ENCODE peak calls at places on chromosomes 13 and 19, in six cellular contexts. X is neuronal stem cell; Y is stimulated activated CD4-positive, alpha-beta T cell treated with anti-CD3 and anti-CD28 coated beads, Interleukin-2, amount 100 ng/mL, for 48 hours; K is left lung; I is T-helper 9 cell; Q is PC-3. J is an unnamed sample.

GRCh38 chr19:35671818-35672217 is 5.5 kb downstream of the UPK1A start:
- DNase-seq in K (no peak), Y (no peak), Q (no peak), X (no peak), I (no peak), J (no peak)

GRCh38 chr19:19488041-19488874 is 27.1 kb downstream of the TSSK6 start:
- DNase-seq in K (no peak), I (no peak), Y (no peak), Q (no peak), X (no peak), J (no peak)

GRCh38 chr19:56097306-56097705 is 23.8 kb downstream of the ZNF787 start:
- DNase-seq in Y (no peak), K (no peak), I (no peak), X (no peak), Q (no peak), J (no peak)

GRCh38 chr13:113902956-113903355 is 39.1 kb upstream of the GAS6 start:
- DNase-seq in I (no peak), K (no peak), Q (no peak), X (no peak), Y (no peak), J (no peak)

GRCh38 chr19:57302020-57302465 is 18.2 kb upstream of the ZNF543 start:
- DNase-seq in Q (peak), I (no peak), Y (no peak), K (no peak), X (no peak), J (no peak)

GRCh38 chr19:55526216-55527196 is 10.4 kb downstream of the SBK2 start:
- DNase-seq in Y (no peak), Q (peak), K (peak), X (no peak), I (no peak), J (peak)

GRCh38 chr13:75486146-75486545 is 4.2 kb upstream of the TBC1D4 start:
- DNase-seq in X (no peak), Y (no peak), I (no peak), K (no peak), Q (no peak), J (no peak)

GRCh38 chr19:16825312-16826168 is 3.7 kb upstream of the SIN3B start:
- DNase-seq in X (no peak), Y (no peak), I (no peak), Q (no peak), K (peak), J (peak)

GRCh38 chr19:10981496-10981895 is 20.7 kb downstream of the SMARCA4 start:
- DNase-seq in Y (no peak), Q (no peak), K (no peak), X (no peak), I (no peak), J (no peak)

GRCh38 chr13:87872813-87873212 is 201.6 kb downstream of the SLITRK5 start:
- DNase-seq in I (no peak), Q (peak), X (no peak), K (no peak), Y (no peak), J (no peak)

GRCh38 chr19:19742773-19743172 is 9.9 kb upstream of the ZNF14 start:
- DNase-seq in K (no peak), I (no peak), Q (no peak), Y (no peak), X (no peak), J (no peak)

GRCh38 chr13:110913322-110913721 is 1.5 kb downstream of the ANKRD10 start:
- DNase-seq in X (no peak), K (no peak), Y (no peak), I (no peak), Q (peak), J (no peak)

GRCh38 chr13:100559886-100560285 is 28.7 kb downstream of the GGACT start:
- DNase-seq in K (no peak), I (no peak), X (no peak), Q (no peak), Y (no peak), J (no peak)

GRCh38 chr19:40457953-40458596 is 7.5 kb downstream of the BLVRB start:
- DNase-seq in X (no peak), Y (no peak), I (no peak), Q (no peak), K (no peak), J (no peak)

GRCh38 chr13:24860775-24861174 is 96.8 kb downstream of the RNF17 start:
- DNase-seq in I (no peak), Q (no peak), Y (no peak), K (no peak), X (no peak), J (no peak)

GRCh38 chr19:8446055-8446709 is 1.4 kb downstream of the HNRNPM start:
- DNase-seq in Q (no peak), K (no peak), X (no peak), I (no peak), Y (no peak), J (no peak)

GRCh38 chr13:23856008-23856750 is 33.0 kb downstream of the MIPEP start:
- DNase-seq in X (no peak), Y (no peak), K (no peak), I (no peak), Q (no peak), J (no peak)

GRCh38 chr13:110912651-110913051 is 2.2 kb downstream of the ANKRD10 start:
- DNase-seq in Q (peak), X (no peak), I (no peak), Y (no peak), K (no peak), J (no peak)

GRCh38 chr19:51047031-51047335 is 12.2 kb upstream of the KLK12 start:
- DNase-seq in X (no peak), Y (no peak), K (no peak), I (no peak), Q (no peak), J (no peak)

GRCh38 chr19:6773323-6773931 is 919 bp downstream of the VAV1 start:
- DNase-seq in Y (peak), Q (no peak), I (peak), X (no peak), K (peak), J (no peak)

GRCh38 chr13:113730145-113730750 is 28.8 kb upstream of the TMEM255B start:
- DNase-seq in X (no peak), Q (no peak), Y (no peak), K (no peak), I (no peak), J (no peak)

GRCh38 chr19:1007399-1007745 is 7.2 kb downstream of the GRIN3B start:
- DNase-seq in K (no peak), Q (no peak), Y (no peak), X (no peak), I (no peak), J (no peak)

GRCh38 chr13:28819748-28820098 is 416 bp upstream of the MTUS2 start:
- DNase-seq in Y (peak), K (no peak), X (peak), Q (peak), I (peak), J (no peak)

GRCh38 chr19:2164020-2164988 is 571 bp downstream of the DOT1L start:
- DNase-seq in I (no peak), Y (no peak), X (no peak), K (no peak), Q (no peak), J (no peak)

GRCh38 chr19:19594371-19594770 is 24.1 kb downstream of the PBX4 start:
- DNase-seq in K (no peak), X (no peak), Y (no peak), Q (no peak), I (no peak), J (no peak)

GRCh38 chr13:91406619-91407018 is 8.2 kb downstream of the GPC5 start:
- DNase-seq in X (peak), Q (peak), Y (peak), I (no peak), K (no peak), J (no peak)

GRCh38 chr19:46372901-46373572 is 26.1 kb downstream of the PPP5C start:
- DNase-seq in Q (peak), K (peak), I (no peak), Y (no peak), X (peak), J (no peak)

GRCh38 chr19:41302624-41303351 is 7.2 kb upstream of the CCDC97 start:
- DNase-seq in K (no peak), X (no peak), Y (no peak), I (peak), Q (no peak), J (no peak)

GRCh38 chr19:4694211-4694987 is 24.3 kb upstream of the MYDGF start:
- DNase-seq in X (no peak), Y (no peak), Q (peak), I (no peak), K (peak), J (no peak)

GRCh38 chr19:32309711-32310390 is 35.6 kb upstream of the ZNF507 start:
- DNase-seq in I (no peak), X (no peak), K (no peak), Y (no peak), Q (no peak), J (no peak)

GRCh38 chr13:24381539-24382265 is 72.3 kb downstream of the C1QTNF9 start:
- DNase-seq in K (no peak), I (no peak), Q (peak), X (no peak), Y (no peak), J (no peak)

GRCh38 chr13:27858046-27858445 is 61.8 kb upstream of the PDX1 start:
- DNase-seq in Q (no peak), X (no peak), I (no peak), K (no peak), Y (no peak), J (no peak)

GRCh38 chr13:22325761-22326160 is 654.9 kb downstream of the FGF9 start:
- DNase-seq in K (no peak), X (no peak), Y (no peak), Q (no peak), I (no peak), J (no peak)

GRCh38 chr13:39862891-39863290 is 207.4 kb downstream of the COG6 start:
- DNase-seq in Q (peak), X (no peak), K (no peak), Y (no peak), I (no peak), J (no peak)

GRCh38 chr19:48318286-48318987 is 6.9 kb upstream of the EMP3 start:
- DNase-seq in Y (no peak), I (no peak), Q (no peak), X (no peak), K (no peak), J (no peak)

GRCh38 chr13:77470986-77471385 is 64.5 kb upstream of the SCEL start:
- DNase-seq in I (no peak), Y (no peak), X (no peak), Q (no peak), K (no peak), J (no peak)

GRCh38 chr13:33109801-33110200 is 93.6 kb downstream of the KL start:
- DNase-seq in Q (no peak), K (no peak), I (no peak), X (no peak), Y (no peak), J (no peak)

GRCh38 chr19:42175952-42176648 is 41.4 kb downstream of the DEDD2 start:
- DNase-seq in K (no peak), X (no peak), I (no peak), Q (peak), Y (no peak), J (peak)

GRCh38 chr13:46575843-46576242 is 22.9 kb downstream of the LRCH1 start:
- DNase-seq in K (no peak), I (no peak), X (no peak), Q (peak), Y (no peak), J (no peak)

J was measured in NCI-H2227 treated with DMSO at 0.1 percent for 48 hours.